ENCODE peak calls at places on chromosomes 11 and 22, in nine cellular contexts. P, B, C, Q, X, H, J, G and Y are unnamed samples.

GRCh38 chr11:72829178-72829577 is 15.0 kb downstream of the ATG16L2 start:
- DNase-seq in P (no peak), B (no peak), C (no peak), Q (no peak), X (no peak), H (no peak), J (no peak), G (no peak), Y (no peak)

GRCh38 chr22:49765091-49765771 is 62.4 kb downstream of the BRD1 start:
- DNase-seq in P (no peak), B (no peak), C (no peak), Q (no peak), X (no peak), H (no peak), J (no peak), G (no peak), Y (no peak)

GRCh38 chr11:76579047-76579751 is 91.3 kb downstream of the LRRC32 start:
- DNase-seq in P (no peak), B (no peak), C (peak), Q (peak), X (no peak), H (peak), J (no peak), G (no peak), Y (no peak)

GRCh38 chr11:104771782-104772181 is 126.5 kb downstream of the CASP12 start:
- DNase-seq in P (no peak), B (peak), C (no peak), Q (no peak), X (no peak), H (no peak), J (no peak), G (no peak), Y (no peak)

GRCh38 chr11:95379460-95379859 is 148.5 kb upstream of the SESN3 start:
- DNase-seq in P (no peak), B (no peak), C (no peak), Q (no peak), X (no peak), H (no peak), J (no peak), G (no peak), Y (no peak)

GRCh38 chr11:108895579-108896480 is 231.0 kb downstream of the DDX10 start:
- DNase-seq in P (no peak), B (peak), C (no peak), Q (no peak), X (no peak), H (peak), J (no peak), G (no peak), Y (no peak)

GRCh38 chr22:27647540-27647939 is 154.0 kb downstream of the MN1 start:
- DNase-seq in P (no peak), B (no peak), C (no peak), Q (no peak), X (no peak), H (no peak), J (no peak), G (no peak), Y (no peak)

GRCh38 chr11:20154381-20154780 is 5.9 kb downstream of the DBX1 start:
- DNase-seq in P (no peak), B (peak), C (no peak), Q (no peak), X (no peak), H (no peak), J (no peak), G (peak), Y (no peak)

GRCh38 chr22:37370306-37370979 is 56.8 kb downstream of the ELFN2 start:
- DNase-seq in P (no peak), B (no peak), C (peak), Q (peak), X (peak), H (peak), J (no peak), G (no peak), Y (no peak)

GRCh38 chr11:19935507-19935906 is 222.9 kb downstream of the NAV2 start:
- DNase-seq in P (no peak), B (no peak), C (no peak), Q (no peak), X (no peak), H (no peak), J (peak), G (peak), Y (no peak)

GRCh38 chr11:112961146-112961668 is at the start of gene NCAM1:
- DNase-seq in P (no peak), B (peak), C (peak), Q (peak), X (peak), H (peak), J (peak), G (peak), Y (no peak)

GRCh38 chr11:124320097-124320496 is at the start of gene OR8D2:
- DNase-seq in P (no peak), B (no peak), C (no peak), Q (no peak), X (no peak), H (no peak), J (no peak), G (no peak), Y (no peak)

GRCh38 chr22:49257551-49257951 is 570.1 kb downstream of the BRD1 start:
- DNase-seq in P (no peak), B (no peak), C (no peak), Q (no peak), X (no peak), H (no peak), J (no peak), G (no peak), Y (no peak)

GRCh38 chr11:10829139-10829538 is 20.4 kb upstream of the EIF4G2 start:
- DNase-seq in P (no peak), B (no peak), C (no peak), Q (no peak), X (no peak), H (no peak), J (no peak), G (no peak), Y (no peak)

GRCh38 chr11:124725719-124726105 is 14.0 kb upstream of the NRGN start:
- DNase-seq in P (no peak), B (peak), C (no peak), Q (no peak), X (no peak), H (peak), J (no peak), G (peak), Y (no peak)

GRCh38 chr11:62792193-62792575 is 378 bp upstream of the TMEM223 start:
- DNase-seq in P (no peak), B (no peak), C (peak), Q (no peak), X (no peak), H (peak), J (no peak), G (no peak), Y (no peak)

GRCh38 chr11:58133329-58134076 is 8.2 kb upstream of the OR9I1 start:
- DNase-seq in P (no peak), B (peak), C (no peak), Q (no peak), X (no peak), H (no peak), J (no peak), G (no peak), Y (no peak)

GRCh38 chr22:44931077-44931540 is 78.7 kb downstream of the PHF21B start:
- DNase-seq in P (no peak), B (no peak), C (peak), Q (no peak), X (no peak), H (no peak), J (no peak), G (peak), Y (no peak)

GRCh38 chr22:47294222-47294532 is 531.7 kb downstream of the TBC1D22A start:
- DNase-seq in P (no peak), B (no peak), C (peak), Q (no peak), X (no peak), H (no peak), J (no peak), G (no peak), Y (no peak)

GRCh38 chr11:20403059-20403458 is 15.5 kb downstream of the PRMT3 start:
- DNase-seq in P (no peak), B (no peak), C (no peak), Q (no peak), X (no peak), H (no peak), J (no peak), G (no peak), Y (no peak)

GRCh38 chr11:11708256-11708655 is 86.5 kb upstream of the GALNT18 start:
- DNase-seq in P (no peak), B (peak), C (no peak), Q (no peak), X (no peak), H (no peak), J (no peak), G (no peak), Y (no peak)

GRCh38 chr11:58513747-58514367 is 6.0 kb upstream of the OR5B21 start:
- DNase-seq in P (no peak), B (peak), C (no peak), Q (peak), X (peak), H (peak), J (peak), G (peak), Y (no peak)

GRCh38 chr11:11988099-11988651 is 20.3 kb downstream of the DKK3 start:
- DNase-seq in P (no peak), B (peak), C (no peak), Q (no peak), X (no peak), H (no peak), J (no peak), G (no peak), Y (no peak)

GRCh38 chr22:29000225-29000556 is 61.4 kb downstream of the C22orf31 start:
- DNase-seq in P (no peak), B (no peak), C (no peak), Q (no peak), X (no peak), H (no peak), J (no peak), G (peak), Y (no peak)

GRCh38 chr11:69920500-69921428 is 101.5 kb upstream of the FGF3 start:
- DNase-seq in P (no peak), B (no peak), C (peak), Q (no peak), X (no peak), H (no peak), J (no peak), G (no peak), Y (no peak)

GRCh38 chr11:57213282-57214086 is 23.6 kb downstream of the APLNR start:
- DNase-seq in P (no peak), B (no peak), C (no peak), Q (peak), X (no peak), H (peak), J (no peak), G (peak), Y (no peak)

GRCh38 chr11:134691985-134692384 is 279.9 kb upstream of the B3GAT1 start:
- DNase-seq in P (no peak), B (no peak), C (no peak), Q (no peak), X (no peak), H (no peak), J (no peak), G (no peak), Y (peak)

GRCh38 chr22:22928666-22929380 is 41.2 kb downstream of the IGLL5 start:
- DNase-seq in P (peak), B (peak), C (no peak), Q (peak), X (peak), H (peak), J (no peak), G (peak), Y (no peak)

GRCh38 chr11:8109675-8110074 is 28.7 kb downstream of the TUB start:
- DNase-seq in P (no peak), B (no peak), C (no peak), Q (no peak), X (no peak), H (no peak), J (no peak), G (no peak), Y (no peak)

GRCh38 chr11:100727410-100727809 is 40.3 kb downstream of the ARHGAP42 start:
- DNase-seq in P (no peak), B (no peak), C (peak), Q (no peak), X (no peak), H (no peak), J (no peak), G (no peak), Y (no peak)

GRCh38 chr11:130555251-130555841 is 106.9 kb downstream of the ADAMTS15 start:
- DNase-seq in P (no peak), B (no peak), C (no peak), Q (no peak), X (no peak), H (no peak), J (no peak), G (peak), Y (no peak)